ENCODE peak calls at places on chromosomes 6 and 20, in ten cellular contexts. One of them, this sample, is unnamed.

GRCh38 chr6:44567406-44567805 is 179.9 kb downstream of the CDC5L start:
- DNase-seq in mucosa of descending colon: no peak
- DNase-seq in nephron progenitor cell: no peak
- DNase-seq in right atrium auricular region: no peak
- DNase-seq in NAMALWA: no peak
- DNase-seq in substantia nigra: no peak
- DNase-seq in PC-9: no peak
- DNase-seq in AG09319: no peak
- DNase-seq in GM06990: no peak
- DNase-seq in germinal center: no peak
- DNase-seq in this sample: no peak

GRCh38 chr20:47762699-47763098 is 22.6 kb downstream of the SULF2 start:
- DNase-seq in mucosa of descending colon: no peak
- DNase-seq in nephron progenitor cell: no peak
- DNase-seq in right atrium auricular region: no peak
- DNase-seq in NAMALWA: no peak
- DNase-seq in substantia nigra: no peak
- DNase-seq in PC-9: no peak
- DNase-seq in AG09319: no peak
- DNase-seq in GM06990: no peak
- DNase-seq in germinal center: no peak
- DNase-seq in this sample: peak

GRCh38 chr6:67558985-67559384 is 1076.1 kb upstream of the ADGRB3 start:
- DNase-seq in mucosa of descending colon: no peak
- DNase-seq in nephron progenitor cell: no peak
- DNase-seq in right atrium auricular region: no peak
- DNase-seq in NAMALWA: no peak
- DNase-seq in substantia nigra: no peak
- DNase-seq in PC-9: no peak
- DNase-seq in AG09319: no peak
- DNase-seq in GM06990: no peak
- DNase-seq in germinal center: no peak
- DNase-seq in this sample: no peak

GRCh38 chr6:45663181-45664180 is 285.7 kb upstream of the SUPT3H start:
- DNase-seq in mucosa of descending colon: peak
- DNase-seq in nephron progenitor cell: peak
- DNase-seq in right atrium auricular region: peak
- DNase-seq in NAMALWA: no peak
- DNase-seq in substantia nigra: no peak
- DNase-seq in PC-9: no peak
- DNase-seq in AG09319: no peak
- DNase-seq in GM06990: no peak
- DNase-seq in germinal center: peak
- DNase-seq in this sample: no peak

GRCh38 chr20:63498950-63499332 is at the start of gene EEF1A2:
- DNase-seq in mucosa of descending colon: no peak
- DNase-seq in nephron progenitor cell: peak
- DNase-seq in right atrium auricular region: no peak
- DNase-seq in NAMALWA: peak
- DNase-seq in substantia nigra: no peak
- DNase-seq in PC-9: no peak
- DNase-seq in AG09319: no peak
- DNase-seq in GM06990: no peak
- DNase-seq in germinal center: peak
- DNase-seq in this sample: no peak

GRCh38 chr20:49247169-49247734 is 28.0 kb downstream of the DDX27 start:
- DNase-seq in mucosa of descending colon: no peak
- DNase-seq in nephron progenitor cell: no peak
- DNase-seq in right atrium auricular region: no peak
- DNase-seq in NAMALWA: no peak
- DNase-seq in substantia nigra: no peak
- DNase-seq in PC-9: no peak
- DNase-seq in AG09319: no peak
- DNase-seq in GM06990: no peak
- DNase-seq in germinal center: no peak
- DNase-seq in this sample: no peak

GRCh38 chr20:10863337-10864060 is 189.7 kb upstream of the JAG1 start:
- DNase-seq in mucosa of descending colon: peak
- DNase-seq in nephron progenitor cell: no peak
- DNase-seq in right atrium auricular region: no peak
- DNase-seq in NAMALWA: no peak
- DNase-seq in substantia nigra: no peak
- DNase-seq in PC-9: peak
- DNase-seq in AG09319: peak
- DNase-seq in GM06990: no peak
- DNase-seq in germinal center: no peak
- DNase-seq in this sample: no peak

GRCh38 chr6:38068854-38069253 is 249.3 kb downstream of the ZFAND3 start:
- DNase-seq in mucosa of descending colon: no peak
- DNase-seq in nephron progenitor cell: no peak
- DNase-seq in right atrium auricular region: no peak
- DNase-seq in NAMALWA: no peak
- DNase-seq in substantia nigra: no peak
- DNase-seq in PC-9: no peak
- DNase-seq in AG09319: no peak
- DNase-seq in GM06990: no peak
- DNase-seq in germinal center: no peak
- DNase-seq in this sample: no peak

GRCh38 chr6:3750324-3751018 is 1.0 kb downstream of the PXDC1 start:
- DNase-seq in mucosa of descending colon: peak
- DNase-seq in nephron progenitor cell: peak
- DNase-seq in right atrium auricular region: peak
- DNase-seq in NAMALWA: no peak
- DNase-seq in substantia nigra: peak
- DNase-seq in PC-9: peak
- DNase-seq in AG09319: no peak
- DNase-seq in GM06990: no peak
- DNase-seq in germinal center: peak
- DNase-seq in this sample: no peak

GRCh38 chr20:50085481-50086365 is 27.2 kb downstream of the UBE2V1 start:
- DNase-seq in mucosa of descending colon: peak
- DNase-seq in nephron progenitor cell: peak
- DNase-seq in right atrium auricular region: no peak
- DNase-seq in NAMALWA: peak
- DNase-seq in substantia nigra: peak
- DNase-seq in PC-9: peak
- DNase-seq in AG09319: peak
- DNase-seq in GM06990: peak
- DNase-seq in germinal center: peak
- DNase-seq in this sample: peak